ENCODE peak calls at places on chromosomes 4 and X, in nine cellular contexts. B is NCI-H446 treated with DMSO at 0.1 percent for 48 hours; S is neural crest cell; I is stimulated activated naive CD8-positive, alpha-beta T cell treated with anti-CD3 and anti-CD28 coated beads, Interleukin-15, Interleukin-2, amounts not matched to agents 100 U/mL and 50 U/mL, for 24 hours; N is astrocyte of the spinal cord; R is lung; X is AML-193; P is fibroblast of mammary gland; L is stimulated activated CD8-positive, alpha-beta memory T cell treated with anti-CD3 and anti-CD28 coated beads, Interleukin-2, amount 100 ng/mL, for 1 hour. G is an unnamed sample.

GRCh38 chrX:23202316-23202715 is 132.3 kb upstream of the PTCHD1 start:
- DNase-seq in B (no peak), I (no peak), X (no peak), S (no peak), N (no peak), R (no peak), P (no peak), L (no peak), G (no peak)

GRCh38 chrX:107290019-107290418 is 83.6 kb downstream of the DNAAF6 start:
- DNase-seq in I (no peak), R (no peak), B (no peak), L (no peak), P (no peak), N (no peak), S (no peak), X (no peak), G (no peak)

GRCh38 chrX:109266034-109266433 is 215.9 kb downstream of the GUCY2F start:
- DNase-seq in R (no peak), B (no peak), S (no peak), P (no peak), L (no peak), X (no peak), I (no peak), N (no peak), G (no peak)

GRCh38 chr4:10173039-10173753 is 56.6 kb upstream of the WDR1 start:
- DNase-seq in I (no peak), N (no peak), R (peak), X (no peak), P (peak), S (no peak), L (no peak), B (no peak), G (no peak)

GRCh38 chr4:180664766-180665368 is 1578.3 kb upstream of the TENM3 start:
- DNase-seq in X (peak), N (peak), R (peak), P (peak), I (peak), L (no peak), B (peak), S (peak), G (no peak)

GRCh38 chrX:66015152-66015827 is 24.6 kb downstream of the VSIG4 start:
- DNase-seq in I (no peak), P (no peak), B (no peak), X (peak), L (no peak), S (no peak), N (no peak), R (no peak), G (no peak)

GRCh38 chrX:49101629-49101984 is 21.9 kb upstream of the WDR45 start:
- DNase-seq in N (no peak), S (no peak), X (no peak), I (no peak), P (no peak), L (no peak), R (no peak), B (no peak), G (no peak)

GRCh38 chrX:136879001-136879667 is 1.4 kb downstream of the RBMX start:
- DNase-seq in L (no peak), S (no peak), N (no peak), R (no peak), I (no peak), X (no peak), B (no peak), P (peak), G (no peak)

GRCh38 chrX:9885150-9885549 is 82.0 kb upstream of the CLDN34 start:
- DNase-seq in S (peak), N (peak), R (peak), B (no peak), L (no peak), I (peak), X (peak), P (peak), G (no peak)

GRCh38 chrX:8955521-8955920 is 78.4 kb downstream of the FAM9B start:
- DNase-seq in L (no peak), P (no peak), S (no peak), R (no peak), N (no peak), I (no peak), X (no peak), B (no peak), G (no peak)

GRCh38 chr4:185718578-185719492 is 93.2 kb downstream of the SORBS2 start:
- DNase-seq in X (no peak), L (no peak), I (no peak), P (no peak), B (no peak), S (no peak), N (no peak), R (no peak), G (no peak)